ENCODE peak calls at places on chromosomes 13 and 19, in ten cellular contexts. One of them, this sample, is unnamed.

GRCh38 chr13:110411316-110412105 is 104.4 kb downstream of the COL4A2 start:
- DNase-seq in pancreas: no peak
- DNase-seq in Calu3: no peak
- DNase-seq in substantia nigra: no peak
- DNase-seq in stimulated activated CD4-positive, alpha-beta T cell treated with anti-CD3 and anti-CD28 coated beads, Interleukin-15, amount 100 ng/mL, for 24 hours: no peak
- DNase-seq in aorta: no peak
- DNase-seq in activated gamma-delta T cell treated with anti-CD3 and anti-CD28 coated beads, Interleukin-2, amount 50 U/mL, for 16 hours: no peak
- DNase-seq in NK-92 treated with Interleukin-12 subunit alpha and Interleukin-12 subunit beta, amount 100 ng/mL, for 24 hours: no peak
- DNase-seq in AG04450: no peak
- DNase-seq in upper lobe of right lung: no peak
- DNase-seq in this sample: no peak

GRCh38 chr13:99605417-99606321 is 104.4 kb downstream of the TM9SF2 start:
- DNase-seq in pancreas: peak; percentile 65
- DNase-seq in Calu3: peak; percentile 28
- DNase-seq in substantia nigra: peak; percentile 13
- DNase-seq in stimulated activated CD4-positive, alpha-beta T cell treated with anti-CD3 and anti-CD28 coated beads, Interleukin-15, amount 100 ng/mL, for 24 hours: peak; percentile 58
- DNase-seq in aorta: peak; percentile 62
- DNase-seq in activated gamma-delta T cell treated with anti-CD3 and anti-CD28 coated beads, Interleukin-2, amount 50 U/mL, for 16 hours: peak; percentile 15
- DNase-seq in NK-92 treated with Interleukin-12 subunit alpha and Interleukin-12 subunit beta, amount 100 ng/mL, for 24 hours: no peak
- DNase-seq in AG04450: no peak
- DNase-seq in upper lobe of right lung: peak; percentile 72
- DNase-seq in this sample: peak; percentile 72

GRCh38 chr19:43789029-43789428 is 8.3 kb upstream of the KCNN4 start:
- DNase-seq in pancreas: no peak
- DNase-seq in Calu3: no peak
- DNase-seq in substantia nigra: no peak
- DNase-seq in stimulated activated CD4-positive, alpha-beta T cell treated with anti-CD3 and anti-CD28 coated beads, Interleukin-15, amount 100 ng/mL, for 24 hours: no peak
- DNase-seq in aorta: no peak
- DNase-seq in activated gamma-delta T cell treated with anti-CD3 and anti-CD28 coated beads, Interleukin-2, amount 50 U/mL, for 16 hours: no peak
- DNase-seq in NK-92 treated with Interleukin-12 subunit alpha and Interleukin-12 subunit beta, amount 100 ng/mL, for 24 hours: no peak
- DNase-seq in AG04450: no peak
- DNase-seq in upper lobe of right lung: no peak
- DNase-seq in this sample: no peak

GRCh38 chr19:29366757-29367156 is 153.8 kb upstream of the UQCRFS1 start:
- DNase-seq in pancreas: no peak
- DNase-seq in Calu3: no peak
- DNase-seq in substantia nigra: no peak
- DNase-seq in stimulated activated CD4-positive, alpha-beta T cell treated with anti-CD3 and anti-CD28 coated beads, Interleukin-15, amount 100 ng/mL, for 24 hours: no peak
- DNase-seq in aorta: no peak
- DNase-seq in activated gamma-delta T cell treated with anti-CD3 and anti-CD28 coated beads, Interleukin-2, amount 50 U/mL, for 16 hours: no peak
- DNase-seq in NK-92 treated with Interleukin-12 subunit alpha and Interleukin-12 subunit beta, amount 100 ng/mL, for 24 hours: no peak
- DNase-seq in AG04450: no peak
- DNase-seq in upper lobe of right lung: no peak
- DNase-seq in this sample: no peak

GRCh38 chr19:41922220-41922576 is 6.1 kb downstream of the ERFL start:
- DNase-seq in pancreas: no peak
- DNase-seq in Calu3: no peak
- DNase-seq in substantia nigra: no peak
- DNase-seq in stimulated activated CD4-positive, alpha-beta T cell treated with anti-CD3 and anti-CD28 coated beads, Interleukin-15, amount 100 ng/mL, for 24 hours: no peak
- DNase-seq in aorta: no peak
- DNase-seq in activated gamma-delta T cell treated with anti-CD3 and anti-CD28 coated beads, Interleukin-2, amount 50 U/mL, for 16 hours: no peak
- DNase-seq in NK-92 treated with Interleukin-12 subunit alpha and Interleukin-12 subunit beta, amount 100 ng/mL, for 24 hours: no peak
- DNase-seq in AG04450: no peak
- DNase-seq in upper lobe of right lung: no peak
- DNase-seq in this sample: no peak

GRCh38 chr19:53647792-53648191 is 16.0 kb downstream of the DPRX start:
- DNase-seq in pancreas: no peak
- DNase-seq in Calu3: no peak
- DNase-seq in substantia nigra: no peak
- DNase-seq in stimulated activated CD4-positive, alpha-beta T cell treated with anti-CD3 and anti-CD28 coated beads, Interleukin-15, amount 100 ng/mL, for 24 hours: no peak
- DNase-seq in aorta: no peak
- DNase-seq in activated gamma-delta T cell treated with anti-CD3 and anti-CD28 coated beads, Interleukin-2, amount 50 U/mL, for 16 hours: no peak
- DNase-seq in NK-92 treated with Interleukin-12 subunit alpha and Interleukin-12 subunit beta, amount 100 ng/mL, for 24 hours: no peak
- DNase-seq in AG04450: no peak
- DNase-seq in upper lobe of right lung: no peak
- DNase-seq in this sample: no peak

GRCh38 chr13:73194310-73194709 is 135.5 kb downstream of the KLF5 start:
- DNase-seq in pancreas: no peak
- DNase-seq in Calu3: no peak
- DNase-seq in substantia nigra: no peak
- DNase-seq in stimulated activated CD4-positive, alpha-beta T cell treated with anti-CD3 and anti-CD28 coated beads, Interleukin-15, amount 100 ng/mL, for 24 hours: no peak
- DNase-seq in aorta: no peak
- DNase-seq in activated gamma-delta T cell treated with anti-CD3 and anti-CD28 coated beads, Interleukin-2, amount 50 U/mL, for 16 hours: no peak
- DNase-seq in NK-92 treated with Interleukin-12 subunit alpha and Interleukin-12 subunit beta, amount 100 ng/mL, for 24 hours: no peak
- DNase-seq in AG04450: no peak
- DNase-seq in upper lobe of right lung: no peak
- DNase-seq in this sample: no peak

GRCh38 chr13:43136940-43137574 is 113.7 kb downstream of the DNAJC15 start:
- DNase-seq in pancreas: no peak
- DNase-seq in Calu3: no peak
- DNase-seq in substantia nigra: no peak
- DNase-seq in stimulated activated CD4-positive, alpha-beta T cell treated with anti-CD3 and anti-CD28 coated beads, Interleukin-15, amount 100 ng/mL, for 24 hours: no peak
- DNase-seq in aorta: no peak
- DNase-seq in activated gamma-delta T cell treated with anti-CD3 and anti-CD28 coated beads, Interleukin-2, amount 50 U/mL, for 16 hours: no peak
- DNase-seq in NK-92 treated with Interleukin-12 subunit alpha and Interleukin-12 subunit beta, amount 100 ng/mL, for 24 hours: no peak
- DNase-seq in AG04450: no peak
- DNase-seq in upper lobe of right lung: no peak
- DNase-seq in this sample: no peak

GRCh38 chr13:19863323-19864017 is at the start of gene ZMYM5:
- DNase-seq in pancreas: peak; percentile 99
- DNase-seq in Calu3: peak; percentile 97
- DNase-seq in substantia nigra: peak; percentile 99
- DNase-seq in stimulated activated CD4-positive, alpha-beta T cell treated with anti-CD3 and anti-CD28 coated beads, Interleukin-15, amount 100 ng/mL, for 24 hours: peak; percentile 98
- DNase-seq in aorta: peak; percentile 100
- DNase-seq in activated gamma-delta T cell treated with anti-CD3 and anti-CD28 coated beads, Interleukin-2, amount 50 U/mL, for 16 hours: peak; percentile 94
- DNase-seq in NK-92 treated with Interleukin-12 subunit alpha and Interleukin-12 subunit beta, amount 100 ng/mL, for 24 hours: peak; percentile 99
- DNase-seq in AG04450: peak; percentile 99
- DNase-seq in upper lobe of right lung: peak; percentile 100
- DNase-seq in this sample: peak; percentile 96

GRCh38 chr19:12907166-12907565 is 11.9 kb downstream of the SYCE2 start:
- DNase-seq in pancreas: no peak
- DNase-seq in Calu3: peak; percentile 31
- DNase-seq in substantia nigra: no peak
- DNase-seq in stimulated activated CD4-positive, alpha-beta T cell treated with anti-CD3 and anti-CD28 coated beads, Interleukin-15, amount 100 ng/mL, for 24 hours: no peak
- DNase-seq in aorta: no peak
- DNase-seq in activated gamma-delta T cell treated with anti-CD3 and anti-CD28 coated beads, Interleukin-2, amount 50 U/mL, for 16 hours: no peak
- DNase-seq in NK-92 treated with Interleukin-12 subunit alpha and Interleukin-12 subunit beta, amount 100 ng/mL, for 24 hours: no peak
- DNase-seq in AG04450: no peak
- DNase-seq in upper lobe of right lung: no peak
- DNase-seq in this sample: no peak

GRCh38 chr19:32876919-32877285 is 7.3 kb upstream of the SLC7A9 start:
- DNase-seq in pancreas: no peak
- DNase-seq in Calu3: no peak
- DNase-seq in substantia nigra: no peak
- DNase-seq in stimulated activated CD4-positive, alpha-beta T cell treated with anti-CD3 and anti-CD28 coated beads, Interleukin-15, amount 100 ng/mL, for 24 hours: no peak
- DNase-seq in aorta: no peak
- DNase-seq in activated gamma-delta T cell treated with anti-CD3 and anti-CD28 coated beads, Interleukin-2, amount 50 U/mL, for 16 hours: no peak
- DNase-seq in NK-92 treated with Interleukin-12 subunit alpha and Interleukin-12 subunit beta, amount 100 ng/mL, for 24 hours: no peak
- DNase-seq in AG04450: no peak
- DNase-seq in upper lobe of right lung: peak; percentile 19
- DNase-seq in this sample: no peak

GRCh38 chr13:37173214-37173613 is 67.8 kb upstream of the CSNK1A1L start:
- DNase-seq in pancreas: no peak
- DNase-seq in Calu3: no peak
- DNase-seq in substantia nigra: no peak
- DNase-seq in stimulated activated CD4-positive, alpha-beta T cell treated with anti-CD3 and anti-CD28 coated beads, Interleukin-15, amount 100 ng/mL, for 24 hours: no peak
- DNase-seq in aorta: no peak
- DNase-seq in activated gamma-delta T cell treated with anti-CD3 and anti-CD28 coated beads, Interleukin-2, amount 50 U/mL, for 16 hours: no peak
- DNase-seq in NK-92 treated with Interleukin-12 subunit alpha and Interleukin-12 subunit beta, amount 100 ng/mL, for 24 hours: no peak
- DNase-seq in AG04450: peak; percentile 69
- DNase-seq in upper lobe of right lung: no peak
- DNase-seq in this sample: no peak

GRCh38 chr19:5434970-5435641 is 20.1 kb upstream of the ZNRF4 start:
- DNase-seq in pancreas: no peak
- DNase-seq in Calu3: no peak
- DNase-seq in substantia nigra: no peak
- DNase-seq in stimulated activated CD4-positive, alpha-beta T cell treated with anti-CD3 and anti-CD28 coated beads, Interleukin-15, amount 100 ng/mL, for 24 hours: peak; percentile 75
- DNase-seq in aorta: no peak
- DNase-seq in activated gamma-delta T cell treated with anti-CD3 and anti-CD28 coated beads, Interleukin-2, amount 50 U/mL, for 16 hours: peak; percentile 4
- DNase-seq in NK-92 treated with Interleukin-12 subunit alpha and Interleukin-12 subunit beta, amount 100 ng/mL, for 24 hours: peak; percentile 33
- DNase-seq in AG04450: peak; percentile 46
- DNase-seq in upper lobe of right lung: no peak
- DNase-seq in this sample: no peak

GRCh38 chr19:42628411-42629135 is 33.8 kb upstream of the CEACAM8 start:
- DNase-seq in pancreas: no peak
- DNase-seq in Calu3: no peak
- DNase-seq in substantia nigra: no peak
- DNase-seq in stimulated activated CD4-positive, alpha-beta T cell treated with anti-CD3 and anti-CD28 coated beads, Interleukin-15, amount 100 ng/mL, for 24 hours: peak; percentile 38
- DNase-seq in aorta: no peak
- DNase-seq in activated gamma-delta T cell treated with anti-CD3 and anti-CD28 coated beads, Interleukin-2, amount 50 U/mL, for 16 hours: no peak
- DNase-seq in NK-92 treated with Interleukin-12 subunit alpha and Interleukin-12 subunit beta, amount 100 ng/mL, for 24 hours: peak; percentile 44
- DNase-seq in AG04450: no peak
- DNase-seq in upper lobe of right lung: no peak
- DNase-seq in this sample: no peak

This sample was measured in left colon.